ENCODE peak calls at places on chromosome 7, in ten cellular contexts. P is G401, I is GM12891, N is fibroblast of mammary gland, W is HFFc6, B is head of caudate nucleus, K is AG04450, U is GM04503, Y is amygdala, Q is GM10248. C is an unnamed sample.

GRCh38 chr7:101496017-101496416 is 133.1 kb downstream of the MYL10 start:
- DNase-seq in B (no peak), P (no peak), K (no peak), Y (no peak), U (no peak), Q (no peak), N (peak), W (no peak), I (no peak), C (no peak)

GRCh38 chr7:79782906-79783305 is 329.4 kb upstream of the MAGI2 start:
- DNase-seq in Q (no peak), U (no peak), Y (no peak), P (no peak), K (no peak), W (no peak), I (no peak), B (no peak), N (no peak), C (no peak)

GRCh38 chr7:5396542-5396941 is 27.1 kb downstream of the TNRC18 start:
- DNase-seq in N (peak), P (no peak), B (no peak), Q (peak), W (no peak), U (peak), K (no peak), I (peak), Y (no peak), C (no peak)

GRCh38 chr7:151459726-151460473 is 20.0 kb upstream of the CRYGN start:
- DNase-seq in B (peak), K (peak), I (no peak), N (peak), Y (peak), W (peak), Q (peak), P (peak), U (peak), C (no peak)

GRCh38 chr7:77327067-77327931 is 88.8 kb downstream of the GSAP start:
- DNase-seq in I (no peak), Y (no peak), B (no peak), Q (no peak), N (peak), W (peak), K (peak), P (no peak), U (no peak), C (peak)

GRCh38 chr7:150946826-150947750 is 31.0 kb downstream of the KCNH2 start:
- DNase-seq in W (no peak), U (no peak), Y (no peak), N (no peak), K (no peak), I (peak), P (no peak), Q (no peak), B (no peak), C (no peak)

GRCh38 chr7:80623465-80624252 is 14.8 kb upstream of the CD36 start:
- DNase-seq in B (no peak), N (no peak), I (no peak), Y (no peak), W (no peak), Q (no peak), U (no peak), K (no peak), P (no peak), C (no peak)

GRCh38 chr7:83782628-83783027 is 133.7 kb upstream of the SEMA3E start:
- DNase-seq in N (peak), W (no peak), Y (no peak), K (no peak), Q (no peak), P (no peak), I (no peak), B (no peak), U (no peak), C (no peak)

GRCh38 chr7:39847227-39847626 is 102.8 kb upstream of the CDK13 start:
- DNase-seq in Q (no peak), I (no peak), U (no peak), W (no peak), N (no peak), P (no peak), Y (no peak), B (no peak), K (no peak), C (no peak)

GRCh38 chr7:79548616-79549206 is 95.2 kb upstream of the MAGI2 start:
- DNase-seq in K (no peak), P (peak), I (no peak), U (no peak), Y (peak), N (peak), Q (no peak), W (no peak), B (peak), C (no peak)

GRCh38 chr7:1696671-1697498 is 26.8 kb downstream of the ELFN1 start:
- DNase-seq in B (no peak), W (no peak), Y (no peak), K (no peak), I (peak), N (no peak), Q (no peak), P (no peak), U (no peak), C (no peak)

GRCh38 chr7:100895956-100896742 is 461 bp upstream of the ACHE start:
- DNase-seq in I (no peak), P (peak), N (no peak), W (no peak), B (no peak), K (no peak), Q (no peak), Y (no peak), U (no peak), C (peak)

GRCh38 chr7:101923276-101923985 is 106.0 kb downstream of the CUX1 start:
- DNase-seq in P (peak), I (no peak), Y (no peak), N (no peak), W (peak), U (peak), K (no peak), B (no peak), Q (no peak), C (no peak)

GRCh38 chr7:55335151-55335550 is 30.0 kb upstream of the LANCL2 start:
- DNase-seq in U (no peak), N (no peak), Y (no peak), I (no peak), P (no peak), K (no peak), Q (no peak), B (no peak), W (no peak), C (no peak)

GRCh38 chr7:44639701-44640321 is 33.4 kb downstream of the OGDH start:
- DNase-seq in W (peak), Y (no peak), I (no peak), P (peak), K (peak), N (peak), Q (no peak), U (peak), B (peak), C (peak)

GRCh38 chr7:867406-868188 is 8.8 kb upstream of the GET4 start:
- DNase-seq in W (peak), B (peak), Q (no peak), U (peak), P (no peak), Y (no peak), K (no peak), N (peak), I (no peak), C (no peak)

GRCh38 chr7:147894271-147894670 is 696.3 kb upstream of the C7orf33 start:
- DNase-seq in Q (no peak), B (peak), U (no peak), K (no peak), I (no peak), N (no peak), W (no peak), Y (peak), P (no peak), C (no peak)

GRCh38 chr7:55476852-55477780 is 95.2 kb downstream of the VOPP1 start:
- DNase-seq in B (no peak), K (no peak), N (no peak), P (no peak), W (no peak), U (no peak), I (no peak), Y (no peak), Q (no peak), C (no peak)

GRCh38 chr7:127588697-127589482 is 679 bp downstream of the ARF5 start:
- DNase-seq in B (peak), I (peak), Y (peak), P (peak), U (no peak), N (peak), Q (peak), K (peak), W (peak), C (peak)

GRCh38 chr7:55518836-55519235 is 53.5 kb downstream of the VOPP1 start:
- DNase-seq in P (no peak), Y (no peak), B (no peak), U (no peak), Q (no peak), K (no peak), W (no peak), N (no peak), I (no peak), C (no peak)

GRCh38 chr7:140489021-140489349 is 9.7 kb upstream of the MKRN1 start:
- DNase-seq in K (no peak), B (no peak), W (no peak), N (no peak), Y (no peak), U (no peak), Q (no peak), I (no peak), P (no peak), C (no peak)